ENCODE peak calls at places on chromosome 7, in five cellular contexts. Q is testis, X is transverse colon, W is breast epithelium, M is stomach. N is an unnamed sample.

GRCh38 chr7:144090667-144091066 is 4.6 kb downstream of the OR2A12 start:
- DNase-seq in W (no peak), X (no peak), Q (no peak), M (no peak), N (no peak)

GRCh38 chr7:31114593-31115343 is 62.7 kb downstream of the ADCYAP1R1 start:
- DNase-seq in W (no peak), Q (no peak), X (no peak), M (no peak), N (no peak)

GRCh38 chr7:5525271-5526189 is 101.9 kb upstream of the TNRC18 start:
- DNase-seq in W (no peak), Q (no peak), M (peak), X (peak), N (no peak)

GRCh38 chr7:135233570-135233969 is at the start of gene STRA8:
- DNase-seq in X (no peak), M (no peak), Q (peak), W (no peak), N (no peak)

GRCh38 chr7:70502117-70502516 is 629.8 kb upstream of the GALNT17 start:
- DNase-seq in W (no peak), X (no peak), Q (no peak), M (no peak), N (no peak)

GRCh38 chr7:116446179-116446855 is 53.2 kb upstream of the CAV2 start:
- DNase-seq in Q (peak), M (no peak), X (no peak), W (no peak), N (no peak)

GRCh38 chr7:22251906-22252495 is 105.0 kb downstream of the RAPGEF5 start:
- DNase-seq in W (no peak), X (no peak), Q (no peak), M (no peak), N (no peak)

GRCh38 chr7:120856621-120857352 is 1.2 kb downstream of the TSPAN12 start:
- DNase-seq in X (peak), W (no peak), M (no peak), Q (peak), N (no peak)

GRCh38 chr7:710161-710560 is 16.3 kb upstream of the DNAAF5 start:
- DNase-seq in X (no peak), Q (no peak), W (no peak), M (no peak), N (no peak)

GRCh38 chr7:11210374-11210773 is 236.7 kb downstream of the PHF14 start:
- DNase-seq in M (no peak), W (no peak), Q (no peak), X (no peak), N (no peak)

GRCh38 chr7:135684134-135684533 is 21.8 kb downstream of the STMP1 start:
- DNase-seq in M (no peak), X (no peak), W (no peak), Q (no peak), N (no peak)

GRCh38 chr7:34128762-34129161 is 223.4 kb downstream of the BMPER start:
- DNase-seq in Q (no peak), X (no peak), W (no peak), M (no peak), N (no peak)

GRCh38 chr7:44096326-44096881 is 7.7 kb upstream of the AEBP1 start:
- DNase-seq in Q (no peak), X (no peak), M (no peak), W (no peak), N (no peak)

GRCh38 chr7:2821161-2821841 is 22.8 kb downstream of the GNA12 start:
- DNase-seq in X (no peak), M (no peak), Q (no peak), W (no peak), N (peak)

GRCh38 chr7:35463751-35464150 is 209.9 kb upstream of the TBX20 start:
- DNase-seq in X (no peak), M (no peak), W (no peak), Q (no peak), N (no peak)

GRCh38 chr7:22949944-22950343 is 64.0 kb downstream of the HYCC1 start:
- DNase-seq in Q (no peak), X (no peak), W (no peak), M (no peak), N (no peak)

GRCh38 chr7:29207469-29207868 is 12.9 kb downstream of the CHN2 start:
- DNase-seq in W (no peak), M (no peak), Q (no peak), X (no peak), N (no peak)

GRCh38 chr7:19051767-19052375 is 65.6 kb downstream of the TWIST1 start:
- DNase-seq in W (no peak), Q (peak), M (peak), X (peak), N (no peak)

GRCh38 chr7:42292991-42293521 is 56.0 kb upstream of the GLI3 start:
- DNase-seq in M (peak), X (no peak), W (peak), Q (no peak), N (peak)

GRCh38 chr7:137747359-137748031 is 99.3 kb downstream of the DGKI start:
- DNase-seq in Q (no peak), X (no peak), W (no peak), M (no peak), N (no peak)

GRCh38 chr7:11612737-11613136 is 219.3 kb downstream of the THSD7A start:
- DNase-seq in W (no peak), X (no peak), M (no peak), Q (no peak), N (no peak)

GRCh38 chr7:97275475-97275874 is 158.0 kb downstream of the SDHAF3 start:
- DNase-seq in W (no peak), M (no peak), X (no peak), Q (no peak), N (no peak)

GRCh38 chr7:30988346-30989005 is 24.7 kb downstream of the GHRHR start:
- DNase-seq in Q (no peak), W (no peak), M (peak), X (peak), N (peak)

GRCh38 chr7:4282434-4283223 is 399.5 kb upstream of the FOXK1 start:
- DNase-seq in X (no peak), M (no peak), Q (no peak), W (no peak), N (no peak)

GRCh38 chr7:5699951-5700384 is 81.5 kb downstream of the RNF216 start:
- DNase-seq in W (no peak), M (no peak), Q (no peak), X (peak), N (no peak)

GRCh38 chr7:159015081-159015893 is 129.4 kb downstream of the VIPR2 start:
- DNase-seq in Q (peak), W (no peak), M (peak), X (peak), N (no peak)

GRCh38 chr7:706721-707120 is 19.8 kb upstream of the DNAAF5 start:
- DNase-seq in M (peak), X (peak), Q (no peak), W (no peak), N (peak)

GRCh38 chr7:26555971-26556830 is 264.5 kb downstream of the SNX10 start:
- DNase-seq in W (no peak), Q (peak), X (no peak), M (no peak), N (no peak)

GRCh38 chr7:50953820-50954219 is 171.1 kb upstream of the GRB10 start:
- DNase-seq in Q (no peak), X (no peak), M (no peak), W (no peak), N (no peak)

GRCh38 chr7:107023522-107024149 is 20.9 kb upstream of the PRKAR2B start:
- DNase-seq in Q (peak), W (no peak), M (no peak), X (no peak), N (no peak)

GRCh38 chr7:13181221-13181620 is 493.8 kb downstream of the ARL4A start:
- DNase-seq in M (no peak), Q (peak), W (no peak), X (no peak), N (no peak)

GRCh38 chr7:80224416-80224815 is 89.8 kb downstream of the GNAI1 start:
- DNase-seq in Q (no peak), X (no peak), M (no peak), W (no peak), N (no peak)

GRCh38 chr7:130922206-130923112 is 188.5 kb upstream of the KLF14 start:
- DNase-seq in Q (no peak), W (no peak), X (no peak), M (no peak), N (no peak)

GRCh38 chr7:12974451-12975166 is 287.2 kb downstream of the ARL4A start:
- DNase-seq in X (no peak), M (no peak), Q (no peak), W (no peak), N (no peak)

GRCh38 chr7:115088938-115089337 is 167.0 kb downstream of the MDFIC start:
- DNase-seq in X (no peak), M (no peak), W (no peak), Q (no peak), N (no peak)

GRCh38 chr7:156954941-156955340 is 5.4 kb downstream of the NOM1 start:
- DNase-seq in M (no peak), X (no peak), Q (no peak), W (no peak), N (no peak)

GRCh38 chr7:94374231-94374630 is 20.5 kb upstream of the COL1A2 start:
- DNase-seq in X (peak), W (no peak), M (peak), Q (peak), N (peak)

DNA sequence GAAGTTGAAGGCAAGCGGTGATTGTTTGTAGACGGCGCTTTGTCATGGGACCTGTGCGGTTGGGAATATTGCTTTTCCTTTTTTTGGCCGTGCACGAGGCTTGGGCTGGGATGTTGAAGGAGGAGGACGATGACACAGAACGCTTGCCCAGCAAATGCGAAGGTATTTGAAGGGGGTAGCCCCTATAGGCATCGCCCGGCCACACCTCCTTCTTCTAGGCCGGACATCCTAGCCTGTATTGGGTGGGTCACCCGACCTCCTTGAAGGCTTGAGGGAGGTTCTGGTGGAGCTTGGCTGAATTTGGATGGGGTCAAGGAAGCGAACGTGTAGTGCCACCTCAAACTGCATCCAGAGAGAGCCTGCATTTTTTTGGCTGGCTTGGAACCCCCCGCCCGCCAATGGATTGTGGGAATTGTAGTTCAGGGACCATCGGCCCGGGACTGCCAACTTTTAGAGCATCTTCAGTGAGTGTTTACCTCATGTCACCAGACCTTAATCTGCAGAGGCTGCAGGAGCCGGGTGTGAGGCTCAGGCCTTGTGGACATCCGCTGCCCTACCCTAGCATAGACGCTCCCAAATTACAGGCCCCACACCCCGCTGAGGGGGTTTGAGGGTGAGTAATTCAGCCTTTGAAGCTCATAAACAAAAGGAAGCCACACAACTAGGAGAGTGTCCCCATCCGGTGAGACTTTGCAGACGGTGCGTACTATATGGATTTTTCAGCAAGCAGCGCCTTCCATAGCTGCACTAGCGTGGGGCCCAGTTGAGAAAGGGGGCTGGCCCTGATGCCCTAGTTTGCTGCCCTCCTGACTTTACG is 475 bp downstream of the CNPY4 start:
- DNase-seq in W (peak), X (peak), M (peak), Q (peak), N (peak)
- TF ChIP-seq CTCF in W (no peak), X (no peak), M (no peak), Q (no peak), N (no peak)

GRCh38 chr7:14376711-14377110 is 387.2 kb upstream of the ETV1 start:
- DNase-seq in X (no peak), W (no peak), M (no peak), Q (no peak), N (no peak)

GRCh38 chr7:14375998-14376397 is 386.5 kb upstream of the ETV1 start:
- DNase-seq in M (no peak), W (no peak), X (no peak), Q (no peak), N (no peak)

GRCh38 chr7:14377646-14378266 is 388.3 kb upstream of the ETV1 start:
- DNase-seq in M (no peak), X (no peak), Q (no peak), W (no peak), N (no peak)

GRCh38 chr7:14374336-14374735 is 384.9 kb upstream of the ETV1 start:
- DNase-seq in W (no peak), M (no peak), X (no peak), Q (no peak), N (no peak)
- H3K4me3 ChIP-seq in W (no peak), M (no peak), X (no peak), Q (no peak), N (no peak)

GRCh38 chr7:74215921-74216320 is 6.1 kb downstream of the LAT2 start:
- DNase-seq in Q (no peak), X (no peak), M (no peak), W (no peak), N (no peak)
- TF ChIP-seq POLR2A in Q (no peak), X (no peak), M (no peak), W (no peak), N (no peak)

GRCh38 chr7:128794020-128794419 is 2.3 kb downstream of the CCDC136 start:
- DNase-seq in M (no peak), Q (no peak), X (no peak), W (no peak), N (no peak)
- TF ChIP-seq CTCF in M (no peak), Q (no peak), X (no peak), W (no peak), N (no peak)

GRCh38 chr7:105387621-105388372 is 924 bp downstream of the SRPK2 start:
- DNase-seq in X (peak), W (peak), Q (peak), M (peak), N (peak)

GRCh38 chr7:105391429-105391828 is 2.7 kb upstream of the SRPK2 start:
- DNase-seq in W (no peak), Q (no peak), M (no peak), X (no peak), N (no peak)

GRCh38 chr7:105389889-105390288 is 1.2 kb upstream of the SRPK2 start:
- DNase-seq in X (no peak), Q (no peak), M (no peak), W (no peak), N (no peak)

GRCh38 chr7:105388373-105389089 is at the start of gene SRPK2:
- DNase-seq in W (peak), M (peak), Q (peak), X (peak), N (peak)

GRCh38 chr7:105389090-105389650 is 449 bp upstream of the SRPK2 start:
- DNase-seq in W (no peak), M (peak), X (peak), Q (peak), N (peak)
- H3K4me3 ChIP-seq in W (peak), M (peak), X (peak), Q (peak), N (peak)